ENCODE peak calls at places on chromosomes 13 and 19, in eight cellular contexts. One of them, this sample, is unnamed.

GRCh38 chr19:6126335-6126974 is 9.0 kb upstream of the ACSBG2 start:
- DNase-seq in B cell: peak; percentile 35
- DNase-seq in gastrocnemius medialis: no peak
- DNase-seq in fibroblast of villous mesenchyme: peak; percentile 68
- DNase-seq in left lung: no peak
- DNase-seq in AG09319: no peak
- DNase-seq in psoas muscle: no peak
- DNase-seq in ovary: no peak
- DNase-seq in this sample: no peak

GRCh38 chr19:38644719-38645118 is 2.7 kb upstream of the ACTN4 start:
- DNase-seq in psoas muscle: no peak
- DNase-seq in fibroblast of villous mesenchyme: no peak
- DNase-seq in left lung: no peak
- DNase-seq in B cell: no peak
- DNase-seq in AG09319: no peak
- DNase-seq in gastrocnemius medialis: no peak
- DNase-seq in ovary: no peak
- DNase-seq in this sample: no peak

GRCh38 chr19:31770220-31770619 is 421.0 kb upstream of the TSHZ3 start:
- DNase-seq in psoas muscle: no peak
- DNase-seq in ovary: no peak
- DNase-seq in gastrocnemius medialis: no peak
- DNase-seq in left lung: no peak
- DNase-seq in AG09319: no peak
- DNase-seq in B cell: no peak
- DNase-seq in fibroblast of villous mesenchyme: no peak
- DNase-seq in this sample: no peak

GRCh38 chr19:18746393-18747167 is 44.5 kb downstream of the COMP start:
- DNase-seq in gastrocnemius medialis: no peak
- DNase-seq in psoas muscle: no peak
- DNase-seq in left lung: no peak
- DNase-seq in AG09319: no peak
- DNase-seq in B cell: no peak
- DNase-seq in ovary: no peak
- DNase-seq in fibroblast of villous mesenchyme: no peak
- DNase-seq in this sample: no peak

GRCh38 chr13:74306496-74306895 is 172.3 kb upstream of the KLF12 start:
- DNase-seq in B cell: no peak
- DNase-seq in gastrocnemius medialis: no peak
- DNase-seq in psoas muscle: no peak
- DNase-seq in fibroblast of villous mesenchyme: peak; percentile 10
- DNase-seq in AG09319: peak; percentile 39
- DNase-seq in ovary: no peak
- DNase-seq in left lung: no peak
- DNase-seq in this sample: no peak

GRCh38 chr13:43405457-43405856 is 381.3 kb downstream of the ENOX1 start:
- DNase-seq in fibroblast of villous mesenchyme: peak; percentile 65
- DNase-seq in left lung: no peak
- DNase-seq in gastrocnemius medialis: no peak
- DNase-seq in B cell: no peak
- DNase-seq in AG09319: no peak
- DNase-seq in psoas muscle: no peak
- DNase-seq in ovary: no peak
- DNase-seq in this sample: no peak

GRCh38 chr19:3606690-3607289 is at the start of gene TBXA2R:
- DNase-seq in ovary: peak; percentile 88
- DNase-seq in gastrocnemius medialis: peak; percentile 28
- DNase-seq in AG09319: no peak
- DNase-seq in B cell: peak; percentile 78
- DNase-seq in fibroblast of villous mesenchyme: peak; percentile 56
- DNase-seq in psoas muscle: peak; percentile 84
- DNase-seq in left lung: peak; percentile 91
- DNase-seq in this sample: peak; percentile 48

GRCh38 chr19:51366999-51367564 is 894 bp upstream of the ETFB start:
- DNase-seq in fibroblast of villous mesenchyme: no peak
- DNase-seq in B cell: peak; percentile 79
- DNase-seq in gastrocnemius medialis: no peak
- DNase-seq in left lung: peak; percentile 90
- DNase-seq in AG09319: no peak
- DNase-seq in ovary: no peak
- DNase-seq in psoas muscle: peak; percentile 42
- DNase-seq in this sample: no peak

GRCh38 chr13:23610966-23611486 is 40.8 kb downstream of the TNFRSF19 start:
- DNase-seq in AG09319: no peak
- DNase-seq in B cell: no peak
- DNase-seq in ovary: no peak
- DNase-seq in fibroblast of villous mesenchyme: peak; percentile 35
- DNase-seq in psoas muscle: no peak
- DNase-seq in left lung: no peak
- DNase-seq in gastrocnemius medialis: no peak
- DNase-seq in this sample: no peak

GRCh38 chr13:77460195-77460594 is 75.3 kb upstream of the SCEL start:
- DNase-seq in gastrocnemius medialis: peak; percentile 40
- DNase-seq in B cell: peak; percentile 34
- DNase-seq in left lung: no peak
- DNase-seq in fibroblast of villous mesenchyme: no peak
- DNase-seq in psoas muscle: peak; percentile 26
- DNase-seq in ovary: no peak
- DNase-seq in AG09319: no peak
- DNase-seq in this sample: no peak

GRCh38 chr13:66359393-66359792 is 870.7 kb downstream of the PCDH9 start:
- DNase-seq in left lung: no peak
- DNase-seq in AG09319: no peak
- DNase-seq in gastrocnemius medialis: no peak
- DNase-seq in psoas muscle: no peak
- DNase-seq in B cell: no peak
- DNase-seq in ovary: no peak
- DNase-seq in fibroblast of villous mesenchyme: no peak
- DNase-seq in this sample: no peak

GRCh38 chr13:105410602-105411001 is 1124.9 kb downstream of the EFNB2 start:
- DNase-seq in fibroblast of villous mesenchyme: peak; percentile 44
- DNase-seq in ovary: peak; percentile 22
- DNase-seq in psoas muscle: peak; percentile 37
- DNase-seq in AG09319: no peak
- DNase-seq in left lung: peak; percentile 79
- DNase-seq in B cell: peak; percentile 3
- DNase-seq in gastrocnemius medialis: peak; percentile 19
- DNase-seq in this sample: no peak

GRCh38 chr19:45075215-45076028 is 856 bp downstream of the ZNF296 start:
- DNase-seq in ovary: no peak
- DNase-seq in B cell: peak; percentile 89
- DNase-seq in psoas muscle: peak; percentile 73
- DNase-seq in gastrocnemius medialis: peak; percentile 60
- DNase-seq in AG09319: no peak
- DNase-seq in fibroblast of villous mesenchyme: peak; percentile 58
- DNase-seq in left lung: peak; percentile 99
- DNase-seq in this sample: no peak

GRCh38 chr13:108789476-108789875 is 160.1 kb downstream of the MYO16 start:
- DNase-seq in fibroblast of villous mesenchyme: no peak
- DNase-seq in ovary: no peak
- DNase-seq in AG09319: no peak
- DNase-seq in gastrocnemius medialis: no peak
- DNase-seq in psoas muscle: no peak
- DNase-seq in left lung: no peak
- DNase-seq in B cell: no peak
- DNase-seq in this sample: no peak

GRCh38 chr19:18904334-18905057 is 8.5 kb upstream of the CERS1 start:
- DNase-seq in B cell: no peak
- DNase-seq in AG09319: no peak
- DNase-seq in gastrocnemius medialis: no peak
- DNase-seq in left lung: no peak
- DNase-seq in psoas muscle: no peak
- DNase-seq in ovary: no peak
- DNase-seq in fibroblast of villous mesenchyme: no peak
- DNase-seq in this sample: no peak

GRCh38 chr19:55081773-55082022 is 6.0 kb downstream of the EPS8L1 start:
- DNase-seq in AG09319: no peak
- DNase-seq in gastrocnemius medialis: no peak
- DNase-seq in B cell: no peak
- DNase-seq in psoas muscle: no peak
- DNase-seq in ovary: no peak
- DNase-seq in fibroblast of villous mesenchyme: no peak
- DNase-seq in left lung: peak; percentile 75
- DNase-seq in this sample: no peak

GRCh38 chr19:55080121-55080914 is 4.6 kb downstream of the EPS8L1 start:
- DNase-seq in fibroblast of villous mesenchyme: peak; percentile 63
- DNase-seq in AG09319: no peak
- DNase-seq in psoas muscle: peak; percentile 60
- DNase-seq in B cell: peak; percentile 65
- DNase-seq in gastrocnemius medialis: no peak
- DNase-seq in left lung: peak; percentile 92
- DNase-seq in ovary: no peak
- DNase-seq in this sample: peak; percentile 25

GRCh38 chr19:55082023-55082851 is 6.6 kb downstream of the EPS8L1 start:
- DNase-seq in psoas muscle: no peak
- DNase-seq in left lung: peak; percentile 80
- DNase-seq in B cell: peak; percentile 56
- DNase-seq in ovary: no peak
- DNase-seq in AG09319: no peak
- DNase-seq in fibroblast of villous mesenchyme: peak; percentile 49
- DNase-seq in gastrocnemius medialis: no peak
- DNase-seq in this sample: peak; percentile 27

GRCh38 chr19:55079400-55080038 is 3.9 kb downstream of the EPS8L1 start:
- DNase-seq in left lung: no peak
- DNase-seq in fibroblast of villous mesenchyme: no peak
- DNase-seq in psoas muscle: no peak
- DNase-seq in AG09319: no peak
- DNase-seq in B cell: no peak
- DNase-seq in gastrocnemius medialis: no peak
- DNase-seq in ovary: no peak
- DNase-seq in this sample: no peak

DNA sequence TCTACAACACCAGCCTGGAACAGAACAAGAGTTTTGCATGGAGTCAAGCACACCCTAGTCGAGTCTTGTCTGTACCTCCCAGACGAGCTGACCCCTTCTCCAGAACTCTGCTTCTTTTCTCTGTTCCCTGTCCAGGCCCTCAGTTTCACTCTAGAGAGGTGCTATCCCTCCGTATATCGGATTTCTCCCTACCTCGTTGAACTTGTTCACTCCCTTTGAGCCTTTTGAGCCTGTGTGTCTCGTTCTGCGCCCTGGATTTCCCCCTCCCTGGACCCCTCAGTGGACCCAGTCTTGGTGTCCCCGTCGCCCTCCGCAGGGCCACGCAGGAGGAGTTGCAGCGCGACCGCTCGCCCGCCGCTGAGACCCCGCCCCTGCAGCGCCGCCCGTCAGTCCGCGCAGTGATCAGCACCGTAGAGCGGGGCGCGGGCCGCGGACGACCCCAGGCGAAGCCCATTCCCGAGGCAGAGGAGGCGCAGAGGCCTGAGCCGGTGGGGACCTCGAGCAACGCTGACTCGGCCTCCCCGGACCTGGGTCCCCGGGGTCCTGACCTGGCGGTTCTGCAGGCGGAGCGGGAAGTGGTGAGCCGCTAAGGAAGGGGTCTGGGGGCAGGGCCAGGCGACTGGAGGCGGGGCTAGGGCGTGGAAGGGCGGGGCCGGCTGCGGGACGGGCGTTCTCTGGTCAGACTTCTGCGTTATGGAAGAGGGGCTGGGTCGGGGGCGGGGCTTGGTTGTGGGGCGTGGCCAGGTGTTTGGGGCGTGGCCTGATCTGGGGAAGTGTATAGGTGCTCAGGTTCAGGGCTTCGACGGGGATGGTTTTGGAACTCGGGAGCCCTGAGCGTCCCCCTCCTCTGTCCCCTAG is 5.5 kb downstream of the EPS8L1 start:
- DNase-seq in ovary: no peak
- DNase-seq in gastrocnemius medialis: peak; percentile 48
- DNase-seq in B cell: peak; percentile 92
- DNase-seq in AG09319: no peak
- DNase-seq in psoas muscle: peak; percentile 69
- DNase-seq in left lung: peak; percentile 95
- DNase-seq in fibroblast of villous mesenchyme: peak; percentile 73
- DNase-seq in this sample: peak; percentile 78
- TF ChIP-seq CTCF in ovary: no peak
- TF ChIP-seq CTCF in gastrocnemius medialis: no peak
- TF ChIP-seq CTCF in B cell: no peak
- TF ChIP-seq CTCF in AG09319: no peak
- TF ChIP-seq CTCF in psoas muscle: no peak
- TF ChIP-seq CTCF in left lung: no peak
- TF ChIP-seq CTCF in fibroblast of villous mesenchyme: no peak
- TF ChIP-seq CTCF in this sample: no peak

GRCh38 chr13:31174018-31174417 is 12.3 kb upstream of the HSPH1 start:
- DNase-seq in gastrocnemius medialis: no peak
- DNase-seq in psoas muscle: no peak
- DNase-seq in fibroblast of villous mesenchyme: peak; percentile 23
- DNase-seq in AG09319: no peak
- DNase-seq in left lung: no peak
- DNase-seq in ovary: no peak
- DNase-seq in B cell: no peak
- DNase-seq in this sample: no peak
- TF ChIP-seq CTCF in gastrocnemius medialis: no peak
- TF ChIP-seq CTCF in psoas muscle: no peak
- TF ChIP-seq CTCF in fibroblast of villous mesenchyme: peak; percentile 11
- TF ChIP-seq CTCF in AG09319: no peak
- TF ChIP-seq CTCF in left lung: no peak
- TF ChIP-seq CTCF in ovary: no peak
- TF ChIP-seq CTCF in B cell: no peak
- TF ChIP-seq CTCF in this sample: no peak

DNA sequence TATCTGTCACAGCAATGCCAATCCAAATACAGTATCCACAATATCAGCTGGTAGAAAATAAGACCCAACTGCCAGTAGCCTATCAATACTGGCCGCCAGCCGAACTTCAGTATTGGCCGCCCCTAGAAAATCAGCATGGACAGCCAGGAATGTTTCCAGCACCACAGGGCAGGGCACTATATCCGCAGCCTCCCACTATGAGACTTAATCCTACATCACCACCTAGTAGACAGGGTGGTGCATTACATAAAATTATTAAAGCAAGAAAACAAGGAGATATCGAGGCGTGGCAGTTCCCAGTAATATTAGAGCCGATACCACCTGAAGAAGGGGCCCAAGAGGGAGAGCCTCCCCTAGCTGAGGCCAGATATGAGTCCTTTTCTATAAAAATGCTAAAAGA is 111.3 kb downstream of the ZNF486 start:
- DNase-seq in left lung: no peak
- DNase-seq in psoas muscle: no peak
- DNase-seq in B cell: no peak
- DNase-seq in fibroblast of villous mesenchyme: peak; percentile 29
- DNase-seq in gastrocnemius medialis: no peak
- DNase-seq in AG09319: peak; percentile 1
- DNase-seq in ovary: peak; percentile 29
- DNase-seq in this sample: no peak
- TF ChIP-seq CTCF in left lung: no peak
- TF ChIP-seq CTCF in psoas muscle: no peak
- TF ChIP-seq CTCF in B cell: peak; percentile 74
- TF ChIP-seq CTCF in fibroblast of villous mesenchyme: peak; percentile 38
- TF ChIP-seq CTCF in gastrocnemius medialis: peak; percentile 73
- TF ChIP-seq CTCF in AG09319: peak; percentile 39
- TF ChIP-seq CTCF in ovary: no peak
- TF ChIP-seq CTCF in this sample: no peak

DNA sequence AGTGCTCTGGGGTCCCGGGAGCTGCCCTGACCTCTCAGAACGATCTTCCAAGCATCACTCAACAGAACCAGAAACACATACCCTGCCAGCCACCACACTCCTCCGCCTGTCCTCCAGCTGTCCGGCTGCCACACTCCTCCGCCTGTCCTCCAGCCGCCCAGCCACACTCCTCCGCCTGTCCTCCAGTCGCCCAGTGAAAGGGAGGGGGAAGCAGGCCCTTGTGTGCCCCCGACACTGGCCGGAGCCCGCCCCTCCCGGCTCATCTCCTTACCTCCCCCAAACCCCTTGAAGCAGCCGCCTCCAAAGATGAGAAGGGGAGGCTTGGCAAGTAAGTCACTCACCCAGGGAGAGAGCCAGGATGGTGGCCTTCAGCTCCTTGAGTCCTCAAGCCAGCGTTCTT is 40.2 kb downstream of the STK24 start:
- DNase-seq in psoas muscle: no peak
- DNase-seq in B cell: no peak
- DNase-seq in left lung: no peak
- DNase-seq in gastrocnemius medialis: no peak
- DNase-seq in ovary: no peak
- DNase-seq in fibroblast of villous mesenchyme: peak; percentile 31
- DNase-seq in AG09319: no peak
- DNase-seq in this sample: no peak
- TF ChIP-seq CTCF in psoas muscle: no peak
- TF ChIP-seq CTCF in B cell: no peak
- TF ChIP-seq CTCF in left lung: no peak
- TF ChIP-seq CTCF in gastrocnemius medialis: no peak
- TF ChIP-seq CTCF in ovary: no peak
- TF ChIP-seq CTCF in fibroblast of villous mesenchyme: no peak
- TF ChIP-seq CTCF in AG09319: no peak
- TF ChIP-seq CTCF in this sample: no peak